ENCODE peak calls at places on chromosomes 2 and 18, in six cellular contexts. A, R, E, X, K and T are unnamed samples.

GRCh38 chr2:171210864-171211431 is 50.3 kb upstream of the TLK1 start:
- DNase-seq in A (no peak), R (no peak), E (no peak), X (peak; percentile 58), K (no peak), T (no peak)

GRCh38 chr2:99448556-99448955 is 41.3 kb downstream of the REV1 start:
- DNase-seq in A (no peak), R (no peak), E (no peak), X (no peak), K (no peak), T (no peak)

GRCh38 chr2:66570471-66570870 is 135.5 kb downstream of the MEIS1 start:
- DNase-seq in A (no peak), R (no peak), E (no peak), X (no peak), K (no peak), T (no peak)

GRCh38 chr2:130728549-130729310 is at the start of gene GPR148:
- DNase-seq in A (no peak), R (no peak), E (no peak), X (no peak), K (no peak), T (no peak)

GRCh38 chr2:227153766-227154486 is 10.1 kb downstream of the COL4A4 start:
- DNase-seq in A (no peak), R (no peak), E (no peak), X (no peak), K (no peak), T (no peak)

GRCh38 chr2:96502891-96503636 is 2.1 kb downstream of the NEURL3 start:
- DNase-seq in A (no peak), R (no peak), E (no peak), X (no peak), K (no peak), T (peak; percentile 40)

GRCh38 chr18:41150316-41150715 is 804.7 kb upstream of the PIK3C3 start:
- DNase-seq in A (no peak), R (no peak), E (no peak), X (no peak), K (no peak), T (no peak)

GRCh38 chr2:160371251-160372009 is 122.2 kb downstream of the RBMS1 start:
- DNase-seq in A (no peak), R (no peak), E (no peak), X (no peak), K (peak; percentile 40), T (no peak)

GRCh38 chr2:84925336-84925723 is 19.9 kb downstream of the TMSB10 start:
- DNase-seq in A (no peak), R (no peak), E (no peak), X (no peak), K (no peak), T (no peak)

GRCh38 chr2:161625314-161625919 is 1.2 kb downstream of the SLC4A10 start:
- DNase-seq in A (no peak), R (no peak), E (no peak), X (no peak), K (no peak), T (peak; percentile 75)
- TF ChIP-seq MAX in A (no peak), R (no peak), E (no peak), X (no peak), K (no peak), T (peak; percentile 18)

GRCh38 chr18:10412933-10413332 is 41.5 kb upstream of the APCDD1 start:
- DNase-seq in A (no peak), R (no peak), E (no peak), X (no peak), K (no peak), T (no peak)
- TF ChIP-seq CHD2 in A (no peak), R (no peak), E (no peak), X (no peak), K (no peak), T (no peak)

DNA sequence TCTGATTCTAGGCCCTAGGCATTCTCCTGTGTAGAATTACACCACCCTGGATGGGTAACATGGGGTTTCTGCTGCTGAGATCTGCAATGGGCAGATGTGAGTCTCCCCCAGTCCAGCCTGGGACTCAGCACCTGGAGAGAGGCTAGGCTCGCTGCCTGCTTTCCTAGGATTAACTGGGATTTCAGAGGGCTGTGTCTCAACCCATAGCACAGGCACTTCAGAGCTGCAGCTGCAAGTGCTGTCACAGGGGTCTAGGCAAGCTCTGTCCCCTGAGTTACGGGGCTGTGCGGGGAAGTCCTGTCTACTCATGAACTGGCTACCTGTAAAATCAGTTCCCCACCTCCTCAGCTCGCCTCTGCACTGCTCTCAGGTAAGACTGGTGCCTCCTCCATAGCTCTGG is 51.5 kb downstream of the CABLES1 start:
- DNase-seq in A (no peak), R (no peak), E (no peak), X (no peak), K (no peak), T (no peak)
- TF ChIP-seq MAX in A (no peak), R (no peak), E (no peak), X (no peak), K (no peak), T (no peak)

GRCh38 chr18:27621236-27621890 is 436.3 kb upstream of the CHST9 start:
- DNase-seq in A (no peak), R (no peak), E (no peak), X (no peak), K (no peak), T (no peak)
- TF ChIP-seq CHD2 in A (no peak), R (no peak), E (no peak), X (no peak), K (no peak), T (no peak)